ENCODE peak calls at places on chromosomes 6 and 20, in six cellular contexts. One of them, this sample, is unnamed.
A peak's percentile ranks its signal among the peaks of the same experiment; 100 is the strongest.

GRCh38 chr6:157984686-157985225 is 3.1 kb downstream of the SYNJ2 start:
- DNase-seq in endodermal cell: no peak
- DNase-seq in astrocyte of the spinal cord: no peak
- DNase-seq in neural crest cell: no peak
- DNase-seq in tibial nerve: no peak
- DNase-seq in ascending aorta: no peak
- DNase-seq in this sample: no peak

GRCh38 chr6:31270788-31271640 is 878 bp downstream of the HLA-C start:
- DNase-seq in endodermal cell: peak; percentile 91
- DNase-seq in astrocyte of the spinal cord: peak; percentile 19
- DNase-seq in neural crest cell: peak; percentile 11
- DNase-seq in tibial nerve: peak; percentile 13
- DNase-seq in ascending aorta: peak; percentile 89
- DNase-seq in this sample: no peak

GRCh38 chr6:154243793-154244768 is 112.5 kb downstream of the IPCEF1 start:
- DNase-seq in endodermal cell: no peak
- DNase-seq in astrocyte of the spinal cord: no peak
- DNase-seq in neural crest cell: no peak
- DNase-seq in tibial nerve: no peak
- DNase-seq in ascending aorta: no peak
- DNase-seq in this sample: no peak

GRCh38 chr20:18943542-18943941 is 130.0 kb downstream of the SCP2D1 start:
- DNase-seq in endodermal cell: no peak
- DNase-seq in astrocyte of the spinal cord: no peak
- DNase-seq in neural crest cell: no peak
- DNase-seq in tibial nerve: no peak
- DNase-seq in ascending aorta: peak; percentile 64
- DNase-seq in this sample: no peak

GRCh38 chr20:25637247-25637646 is 13.4 kb upstream of the NANP start:
- DNase-seq in endodermal cell: no peak
- DNase-seq in astrocyte of the spinal cord: peak; percentile 3
- DNase-seq in neural crest cell: no peak
- DNase-seq in tibial nerve: no peak
- DNase-seq in ascending aorta: no peak
- DNase-seq in this sample: no peak

GRCh38 chr6:156720739-156721714 is 56.2 kb upstream of the ARID1B start:
- DNase-seq in endodermal cell: peak; percentile 88
- DNase-seq in astrocyte of the spinal cord: peak; percentile 28
- DNase-seq in neural crest cell: no peak
- DNase-seq in tibial nerve: no peak
- DNase-seq in ascending aorta: no peak
- DNase-seq in this sample: no peak

GRCh38 chr6:51266569-51266968 is 447.9 kb downstream of the TFAP2B start:
- DNase-seq in endodermal cell: no peak
- DNase-seq in astrocyte of the spinal cord: no peak
- DNase-seq in neural crest cell: no peak
- DNase-seq in tibial nerve: no peak
- DNase-seq in ascending aorta: no peak
- DNase-seq in this sample: no peak

GRCh38 chr6:96162711-96163120 is 146.9 kb downstream of the FUT9 start:
- DNase-seq in endodermal cell: peak; percentile 67
- DNase-seq in astrocyte of the spinal cord: no peak
- DNase-seq in neural crest cell: no peak
- DNase-seq in tibial nerve: no peak
- DNase-seq in ascending aorta: no peak
- DNase-seq in this sample: no peak

GRCh38 chr20:58511364-58511763 is 3.8 kb downstream of the APCDD1L start:
- DNase-seq in endodermal cell: no peak
- DNase-seq in astrocyte of the spinal cord: peak; percentile 52
- DNase-seq in neural crest cell: no peak
- DNase-seq in tibial nerve: no peak
- DNase-seq in ascending aorta: no peak
- DNase-seq in this sample: no peak

DNA sequence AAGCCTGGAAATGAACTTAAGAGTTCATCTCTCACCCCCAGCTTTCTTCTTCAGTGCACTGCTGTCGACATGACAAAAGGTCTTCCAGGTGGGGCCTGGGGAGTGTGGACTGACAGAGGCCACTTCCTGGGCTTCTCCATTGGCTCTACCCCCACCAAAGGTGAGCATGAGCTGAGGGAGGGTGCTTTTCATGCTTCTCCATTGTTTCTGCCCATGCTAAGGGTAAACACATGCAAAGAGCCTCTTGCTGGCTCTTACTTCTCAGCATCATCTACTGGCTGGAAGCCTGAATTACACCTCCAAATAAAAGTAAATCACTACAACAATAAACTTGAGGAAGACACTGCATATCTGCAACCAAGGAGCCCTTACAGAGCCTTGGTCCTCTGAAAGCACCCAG is 227.2 kb downstream of the EPM2A start:
- DNase-seq in endodermal cell: peak; percentile 66
- DNase-seq in astrocyte of the spinal cord: no peak
- DNase-seq in neural crest cell: no peak
- DNase-seq in tibial nerve: no peak
- DNase-seq in ascending aorta: no peak
- DNase-seq in this sample: no peak
- TF ChIP-seq CTCF in endodermal cell: peak; percentile 70
- TF ChIP-seq CTCF in astrocyte of the spinal cord: peak; percentile 19
- TF ChIP-seq CTCF in neural crest cell: no peak
- TF ChIP-seq CTCF in tibial nerve: no peak
- TF ChIP-seq CTCF in ascending aorta: no peak
- TF ChIP-seq CTCF in this sample: no peak

DNA sequence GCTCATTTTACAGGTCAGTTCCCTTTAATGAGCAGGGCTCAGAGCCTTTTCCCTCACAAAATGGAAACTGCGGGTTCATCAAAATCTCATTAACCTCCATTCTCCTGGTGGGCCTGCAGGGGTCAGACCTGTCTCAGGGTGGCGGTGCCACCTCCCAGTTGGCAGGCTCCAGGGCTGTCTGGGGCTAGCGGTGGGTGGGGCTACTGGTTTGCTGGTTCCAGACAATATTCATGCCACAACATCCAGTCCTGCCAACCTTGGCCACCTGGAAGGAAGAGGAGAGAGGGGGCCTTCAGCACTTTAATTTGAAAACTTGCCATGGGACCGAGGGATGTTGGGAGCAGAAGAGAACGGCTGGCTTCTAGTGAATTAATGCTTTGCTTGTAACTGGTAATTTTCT is 41.9 kb upstream of the CTNNBL1 start:
- DNase-seq in endodermal cell: peak; percentile 84
- DNase-seq in astrocyte of the spinal cord: no peak
- DNase-seq in neural crest cell: no peak
- DNase-seq in tibial nerve: no peak
- DNase-seq in ascending aorta: no peak
- DNase-seq in this sample: no peak
- TF ChIP-seq CTCF in endodermal cell: peak; percentile 82
- TF ChIP-seq CTCF in astrocyte of the spinal cord: peak; percentile 40
- TF ChIP-seq CTCF in neural crest cell: peak; percentile 44
- TF ChIP-seq CTCF in tibial nerve: no peak
- TF ChIP-seq CTCF in ascending aorta: no peak
- TF ChIP-seq CTCF in this sample: no peak

DNA sequence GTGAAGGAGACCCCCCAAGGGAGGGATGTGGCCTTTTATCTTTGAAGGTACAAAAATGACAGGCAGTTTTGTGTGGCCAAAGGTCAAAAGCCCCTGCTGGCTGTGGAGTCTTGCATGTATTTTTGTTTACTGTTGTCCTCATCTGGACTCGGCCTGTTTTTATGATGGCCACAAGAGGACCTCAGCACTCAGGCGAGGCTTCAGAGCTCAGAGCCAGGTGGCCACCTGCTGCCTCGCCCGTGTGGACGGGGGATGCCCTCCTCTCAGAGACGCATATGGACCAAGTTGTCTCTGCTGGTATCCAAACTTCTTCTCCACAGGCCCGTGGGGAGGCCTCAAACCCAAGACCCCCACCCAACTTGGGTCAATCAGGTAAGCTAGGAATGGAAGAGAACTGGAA is 118.2 kb downstream of the DACT2 start:
- DNase-seq in endodermal cell: peak; percentile 79
- DNase-seq in astrocyte of the spinal cord: no peak
- DNase-seq in neural crest cell: no peak
- DNase-seq in tibial nerve: no peak
- DNase-seq in ascending aorta: no peak
- DNase-seq in this sample: no peak
- TF ChIP-seq CTCF in endodermal cell: peak; percentile 77
- TF ChIP-seq CTCF in astrocyte of the spinal cord: no peak
- TF ChIP-seq CTCF in neural crest cell: peak; percentile 48
- TF ChIP-seq CTCF in tibial nerve: no peak
- TF ChIP-seq CTCF in ascending aorta: no peak
- TF ChIP-seq CTCF in this sample: no peak

GRCh38 chr20:12207875-12208274 is 290.2 kb downstream of the BTBD3 start:
- DNase-seq in endodermal cell: peak; percentile 85
- DNase-seq in astrocyte of the spinal cord: peak; percentile 41
- DNase-seq in neural crest cell: peak; percentile 54
- DNase-seq in tibial nerve: no peak
- DNase-seq in ascending aorta: no peak
- DNase-seq in this sample: no peak
- TF ChIP-seq CTCF in endodermal cell: peak; percentile 80
- TF ChIP-seq CTCF in astrocyte of the spinal cord: peak; percentile 84
- TF ChIP-seq CTCF in neural crest cell: peak; percentile 66
- TF ChIP-seq CTCF in tibial nerve: peak; percentile 35
- TF ChIP-seq CTCF in ascending aorta: no peak
- TF ChIP-seq CTCF in this sample: no peak

This sample was measured in omental fat pad.